ENCODE peak calls at places on chromosomes 3 and 15, in four cellular contexts. U is H1, N is GM12878, E is HepG2. W is an unnamed sample.

GRCh38 chr15:96889734-96890480 is 559.4 kb downstream of the NR2F2 start:
- DNase-seq in N (no peak), E (no peak), U (no peak), W (no peak)

GRCh38 chr3:184240384-184241140 is 8.2 kb downstream of the ALG3 start:
- DNase-seq in U (peak; percentile 60), E (no peak), N (no peak), W (no peak)

GRCh38 chr3:42009456-42009855 is 47.6 kb upstream of the ULK4 start:
- DNase-seq in E (no peak), N (no peak), U (no peak), W (no peak)

GRCh38 chr3:71120012-71120411 is 463.5 kb downstream of the FOXP1 start:
- DNase-seq in U (no peak), E (no peak), N (no peak), W (no peak)

GRCh38 chr3:14480207-14481017 is 59.7 kb downstream of the GRIP2 start:
- DNase-seq in E (no peak), U (no peak), N (no peak), W (no peak)

GRCh38 chr15:85691350-85692240 is 103.1 kb downstream of the KLHL25 start:
- DNase-seq in U (no peak), E (no peak), N (peak; percentile 87), W (no peak)

GRCh38 chr15:69537888-69538287 is 85.3 kb downstream of the RPLP1 start:
- DNase-seq in E (no peak), U (no peak), N (no peak), W (no peak)

GRCh38 chr15:66587749-66588148 is 22.0 kb upstream of the LCTL start:
- DNase-seq in N (no peak), E (no peak), U (no peak), W (no peak)

GRCh38 chr3:59566481-59566975 is 516.7 kb upstream of the CFAP20DC start:
- DNase-seq in U (no peak), E (no peak), N (peak; percentile 68), W (no peak)

GRCh38 chr3:122190525-122190924 is 7.1 kb downstream of the CASR start:
- DNase-seq in U (no peak), N (no peak), E (no peak), W (no peak)

GRCh38 chr15:40100133-40100946 is 8.3 kb downstream of the BMF start:
- DNase-seq in E (no peak), U (no peak), N (no peak), W (no peak)

GRCh38 chr3:33537135-33537534 is 96.9 kb upstream of the UBP1 start:
- DNase-seq in E (no peak), U (no peak), N (no peak), W (no peak)

GRCh38 chr3:119613872-119614271 is 16.2 kb downstream of the PLA1A start:
- DNase-seq in U (no peak), E (no peak), N (no peak), W (no peak)

GRCh38 chr3:188693435-188693834 is 478.3 kb upstream of the TPRG1 start:
- DNase-seq in E (no peak), N (no peak), U (no peak), W (no peak)

GRCh38 chr3:58535531-58536500 is 1.2 kb downstream of the ACOX2 start:
- DNase-seq in U (no peak), E (peak; percentile 89), N (no peak), W (no peak)

GRCh38 chr15:19943515-19943914 is 598.1 kb downstream of the GOLGA6L6 start:
- DNase-seq in E (no peak), U (no peak), N (no peak), W (no peak)

GRCh38 chr3:111070772-111071256 is 802 bp upstream of the NECTIN3 start:
- DNase-seq in U (no peak), N (no peak), E (peak; percentile 5), W (no peak)

GRCh38 chr3:150180349-150180748 is 209.7 kb upstream of the PFN2 start:
- DNase-seq in E (peak; percentile 61), U (no peak), N (no peak), W (no peak)

GRCh38 chr15:79433610-79434009 is 1.5 kb downstream of the MINAR1 start:
- DNase-seq in E (no peak), U (peak; percentile 59), N (no peak), W (no peak)
- TF ChIP-seq YY1 in E (no peak), U (no peak), N (no peak), W (no peak)

GRCh38 chr3:147941984-147942383 is 532.8 kb downstream of the ZIC1 start:
- DNase-seq in E (no peak), N (no peak), U (no peak), W (no peak)

GRCh38 chr3:147945968-147946519 is 536.9 kb downstream of the ZIC1 start:
- DNase-seq in U (no peak), E (peak; percentile 24), N (peak; percentile 17), W (no peak)

GRCh38 chr3:147940846-147941245 is 531.7 kb downstream of the ZIC1 start:
- DNase-seq in E (no peak), U (no peak), N (no peak), W (no peak)

GRCh38 chr3:147940400-147940799 is 531.2 kb downstream of the ZIC1 start:
- DNase-seq in U (no peak), E (no peak), N (no peak), W (no peak)

DNA sequence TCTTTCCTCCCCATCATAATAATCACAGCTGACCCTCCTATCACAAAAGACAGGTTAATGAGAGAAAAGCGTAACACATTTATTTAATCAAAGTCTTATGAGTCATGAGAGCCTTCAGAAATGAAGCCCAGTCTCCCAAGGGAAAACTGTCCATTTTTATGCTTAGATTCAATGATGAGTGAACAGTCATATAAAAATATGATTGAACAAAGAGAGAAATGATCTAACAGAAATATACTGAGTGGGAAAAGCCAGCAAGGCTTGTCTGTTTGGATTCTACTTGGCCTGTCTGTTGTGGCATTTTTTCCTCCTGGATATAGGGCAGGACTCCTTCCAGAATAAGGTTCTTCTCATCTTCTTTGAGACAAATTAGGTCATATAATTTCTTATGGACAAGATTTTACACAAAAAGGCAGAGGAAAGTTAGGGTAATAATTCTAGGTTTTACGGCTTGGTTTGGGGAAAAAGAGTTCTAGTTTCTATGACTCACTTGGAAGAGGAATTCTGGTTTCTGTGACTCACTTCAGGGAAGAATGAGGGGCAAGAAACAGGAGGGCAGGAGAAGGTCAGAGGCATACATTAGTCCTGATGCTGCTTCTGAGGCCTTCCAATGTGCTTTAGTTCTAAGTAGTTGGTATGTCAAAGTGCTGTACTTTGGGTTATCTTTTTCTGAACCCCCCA is 534.2 kb downstream of the ZIC1 start:
- DNase-seq in N (no peak), U (no peak), E (no peak), W (no peak)
- TF ChIP-seq ZNF274 in N (no peak), U (no peak), E (no peak), W (no peak)

GRCh38 chr3:172057624-172058023 is 18.2 kb downstream of the FNDC3B start:
- DNase-seq in N (no peak), E (no peak), U (no peak), W (no peak)
- TF ChIP-seq SUZ12 in N (no peak), E (no peak), U (no peak), W (no peak)

DNA sequence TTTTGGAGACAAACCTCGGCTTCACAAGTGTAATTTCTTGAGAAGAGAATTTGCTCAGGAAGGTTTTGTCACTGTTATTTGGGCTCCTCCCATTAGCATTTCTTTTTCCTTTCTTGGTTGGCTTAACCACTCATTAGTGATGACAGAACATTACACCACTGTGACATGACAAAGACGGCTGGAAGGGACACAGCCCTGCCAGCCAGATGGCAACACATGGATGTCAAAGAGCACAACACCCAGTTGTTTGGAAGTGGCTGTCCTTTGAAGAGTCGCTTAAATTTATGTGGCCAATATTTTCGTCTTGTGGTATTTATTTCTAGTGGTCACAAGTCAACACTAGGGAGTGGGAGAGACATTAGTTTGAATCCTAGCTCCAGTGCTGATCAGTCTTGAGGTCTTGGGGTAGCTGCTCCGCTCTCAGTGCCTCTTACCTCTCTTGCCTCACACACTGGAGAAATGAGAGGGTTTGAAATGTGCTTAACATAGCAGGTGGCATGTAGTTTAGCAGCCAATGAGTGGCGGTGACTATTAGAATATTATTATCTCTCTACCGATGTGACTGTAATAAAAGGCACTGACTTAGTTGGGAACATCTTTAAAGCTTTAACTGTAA is 92.8 kb downstream of the FRMD4B start:
- DNase-seq in N (no peak), E (no peak), U (no peak), W (no peak)
- TF ChIP-seq YY1 in N (no peak), E (no peak), U (no peak), W (no peak)

DNA sequence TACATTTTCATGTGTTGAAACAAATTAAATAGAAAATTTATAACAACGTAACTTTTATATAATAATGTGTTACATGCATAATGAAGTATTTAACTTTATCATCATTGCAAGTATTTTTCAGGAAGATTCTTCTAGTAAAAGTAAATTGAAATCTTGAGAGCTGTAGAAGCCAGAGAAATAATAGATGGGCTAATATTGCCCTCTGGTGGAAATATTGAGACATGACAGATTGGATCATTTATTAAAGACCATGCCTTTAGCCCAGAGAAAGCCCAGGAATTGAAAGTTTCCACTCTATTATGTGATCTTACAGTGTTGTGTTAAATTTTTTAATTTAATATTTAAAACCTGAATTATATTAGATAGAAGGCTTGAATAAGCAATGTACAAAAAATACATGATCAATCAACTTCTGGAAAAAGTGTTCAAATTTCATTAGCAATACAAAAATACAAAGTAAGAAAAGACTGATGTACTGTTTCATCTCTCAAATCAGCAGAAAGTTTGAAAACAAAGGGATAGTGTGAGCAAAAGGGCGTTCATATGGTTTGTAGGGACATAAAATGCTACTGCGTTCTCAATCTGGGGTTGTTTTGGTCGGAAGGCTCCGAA is 52.7 kb upstream of the SPTSSB start:
- DNase-seq in U (no peak), N (no peak), E (peak; percentile 41), W (no peak)
- TF ChIP-seq ZNF274 in U (no peak), N (no peak), E (no peak), W (no peak)

W was measured in NT2/D1.